ENCODE peak calls at places on chromosomes 12 and 14, in six cellular contexts. U, O, D, H, G and K are unnamed samples.

GRCh38 chr14:65471038-65471878 is 58.7 kb downstream of the FUT8 start:
- DNase-seq in U (peak; percentile 8), O (no peak), D (no peak), H (no peak), G (no peak), K (no peak)

GRCh38 chr12:71772728-71773127 is 18.1 kb downstream of the RAB21 start:
- DNase-seq in U (no peak), O (no peak), D (no peak), H (no peak), G (no peak), K (no peak)

GRCh38 chr12:124352839-124353238 is 57.9 kb downstream of the RFLNA start:
- DNase-seq in U (peak; percentile 67), O (no peak), D (no peak), H (no peak), G (no peak), K (peak; percentile 73)

GRCh38 chr12:103960567-103961227 is 5.0 kb upstream of the TDG start:
- DNase-seq in U (no peak), O (no peak), D (no peak), H (no peak), G (no peak), K (no peak)

GRCh38 chr14:50366115-50366514 is 30.6 kb downstream of the CDKL1 start:
- DNase-seq in U (no peak), O (no peak), D (no peak), H (no peak), G (no peak), K (peak; percentile 62)

GRCh38 chr14:36207500-36207899 is 31.0 kb upstream of the PTCSC3 start:
- DNase-seq in U (no peak), O (peak; percentile 41), D (no peak), H (no peak), G (no peak), K (no peak)

GRCh38 chr12:61521258-61521657 is 738.9 kb upstream of the USP15 start:
- DNase-seq in U (no peak), O (peak; percentile 68), D (no peak), H (no peak), G (no peak), K (no peak)

GRCh38 chr12:75724913-75725312 is 213.5 kb upstream of the KRR1 start:
- DNase-seq in U (no peak), O (no peak), D (peak; percentile 67), H (peak; percentile 83), G (no peak), K (no peak)

GRCh38 chr14:53692451-53693330 is 263.9 kb downstream of the BMP4 start:
- DNase-seq in U (no peak), O (no peak), D (no peak), H (no peak), G (no peak), K (no peak)

GRCh38 chr14:51638071-51638944 is 13.4 kb upstream of the FRMD6 start:
- DNase-seq in U (no peak), O (peak; percentile 83), D (no peak), H (no peak), G (no peak), K (no peak)

GRCh38 chr14:24263848-24264247 is 871 bp upstream of the TGM1 start:
- DNase-seq in U (no peak), O (no peak), D (no peak), H (no peak), G (no peak), K (no peak)

GRCh38 chr12:116222358-116222757 is 55.1 kb downstream of the MED13L start:
- DNase-seq in U (no peak), O (no peak), D (peak; percentile 90), H (peak; percentile 85), G (peak; percentile 38), K (peak; percentile 82)

GRCh38 chr12:114209852-114210251 is 196.1 kb downstream of the TBX5 start:
- DNase-seq in U (no peak), O (no peak), D (no peak), H (no peak), G (no peak), K (no peak)

GRCh38 chr12:110307372-110307771 is 26.3 kb downstream of the ATP2A2 start:
- DNase-seq in U (no peak), O (no peak), D (no peak), H (no peak), G (no peak), K (no peak)

GRCh38 chr14:24837280-24838046 is 203.5 kb upstream of the GZMB start:
- DNase-seq in U (no peak), O (no peak), D (no peak), H (no peak), G (no peak), K (no peak)

GRCh38 chr12:94704452-94704871 is 54.1 kb upstream of the TMCC3 start:
- DNase-seq in U (no peak), O (no peak), D (no peak), H (no peak), G (no peak), K (peak; percentile 51)

GRCh38 chr12:124777399-124778372 is 86.0 kb downstream of the SCARB1 start:
- DNase-seq in U (no peak), O (no peak), D (no peak), H (no peak), G (no peak), K (no peak)

GRCh38 chr14:98864211-98864610 is 407.8 kb downstream of the BCL11B start:
- DNase-seq in U (no peak), O (no peak), D (no peak), H (no peak), G (no peak), K (no peak)

GRCh38 chr12:94805749-94806148 is 155.4 kb upstream of the TMCC3 start:
- DNase-seq in U (no peak), O (no peak), D (no peak), H (no peak), G (no peak), K (no peak)

GRCh38 chr14:64705406-64706118 is 1.3 kb downstream of the PLEKHG3 start:
- DNase-seq in U (no peak), O (no peak), D (peak; percentile 80), H (no peak), G (no peak), K (no peak)

GRCh38 chr12:130765186-130765659 is 49.1 kb upstream of the RIMBP2 start:
- DNase-seq in U (peak; percentile 27), O (no peak), D (no peak), H (peak; percentile 57), G (no peak), K (no peak)

GRCh38 chr14:68910540-68910939 is 68.6 kb downstream of the ACTN1 start:
- DNase-seq in U (no peak), O (no peak), D (no peak), H (no peak), G (no peak), K (no peak)

GRCh38 chr12:114636723-114637480 is 47.1 kb downstream of the TBX3 start:
- DNase-seq in U (no peak), O (peak; percentile 72), D (no peak), H (no peak), G (no peak), K (no peak)

GRCh38 chr12:30953257-30953656 is 26.7 kb downstream of the TSPAN11 start:
- DNase-seq in U (no peak), O (no peak), D (no peak), H (no peak), G (no peak), K (no peak)

GRCh38 chr14:43898709-43899108 is 608.4 kb downstream of the FSCB start:
- DNase-seq in U (no peak), O (peak; percentile 49), D (no peak), H (no peak), G (no peak), K (no peak)

GRCh38 chr14:77645520-77646230 is 29.2 kb upstream of the SPTLC2 start:
- DNase-seq in U (no peak), O (no peak), D (no peak), H (no peak), G (no peak), K (no peak)

GRCh38 chr14:77642407-77642806 is 26.0 kb upstream of the SPTLC2 start:
- DNase-seq in U (no peak), O (no peak), D (no peak), H (no peak), G (no peak), K (no peak)

GRCh38 chr14:77641534-77642341 is 25.3 kb upstream of the SPTLC2 start:
- DNase-seq in U (no peak), O (peak; percentile 14), D (peak; percentile 89), H (no peak), G (no peak), K (peak; percentile 82)

GRCh38 chr14:77638738-77639137 is 22.3 kb upstream of the SPTLC2 start:
- DNase-seq in U (no peak), O (no peak), D (no peak), H (no peak), G (no peak), K (no peak)

GRCh38 chr14:77641207-77641533 is 24.7 kb upstream of the SPTLC2 start:
- DNase-seq in U (no peak), O (no peak), D (no peak), H (no peak), G (no peak), K (no peak)
- H3K4me3 ChIP-seq in U (peak overlapping the region; percentile 21), O (no peak overlapping the region), D (no peak overlapping the region), H (no peak overlapping the region), G (no peak overlapping the region), K (no peak overlapping the region)

GRCh38 chr12:639566-639965 is 23.7 kb downstream of the NINJ2 start:
- DNase-seq in U (no peak), O (no peak), D (no peak), H (no peak), G (no peak), K (no peak)

GRCh38 chr12:633731-634130 is 29.5 kb downstream of the NINJ2 start:
- DNase-seq in U (no peak), O (no peak), D (no peak), H (no peak), G (no peak), K (no peak)

GRCh38 chr12:639988-640387 is 23.3 kb downstream of the NINJ2 start:
- DNase-seq in U (no peak), O (no peak), D (no peak), H (no peak), G (no peak), K (no peak)

GRCh38 chr12:638948-639557 is 24.2 kb downstream of the NINJ2 start:
- DNase-seq in U (no peak), O (no peak), D (no peak), H (no peak), G (no peak), K (no peak)

DNA sequence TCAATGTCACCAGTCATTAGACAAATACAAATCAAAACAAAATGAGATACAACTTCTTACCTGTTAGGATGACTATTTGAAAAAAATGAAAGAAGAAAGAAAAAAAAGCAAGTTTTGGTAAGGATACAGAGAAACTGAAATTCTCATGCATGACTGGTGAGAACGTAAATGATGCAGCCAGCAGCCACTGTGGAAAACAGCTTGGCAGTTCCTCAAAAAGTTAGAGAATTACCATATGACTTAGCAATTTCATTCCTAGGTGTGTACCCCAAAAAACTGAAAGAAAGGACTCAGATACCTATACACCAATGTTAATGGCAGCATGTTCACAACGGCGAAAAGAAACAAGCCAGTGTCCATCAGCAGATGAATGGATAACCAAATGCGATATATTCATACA is 26.6 kb downstream of the NINJ2 start:
- DNase-seq in U (no peak), O (no peak), D (no peak), H (no peak), G (no peak), K (no peak)
- H3K4me1 ChIP-seq in U (no peaks in the 10 kb centered on the region), O (peaks cover 10% of the 10 kb centered on the region), D (peaks cover 16% of the 10 kb centered on the region), H (peaks cover 17% of the 10 kb centered on the region), G (peaks cover 24% of the 10 kb centered on the region), K (peaks cover 14% of the 10 kb centered on the region)

GRCh38 chr12:25789520-25789919 is 169.0 kb upstream of the RASSF8 start:
- DNase-seq in U (no peak), O (no peak), D (no peak), H (no peak), G (no peak), K (no peak)
- TF ChIP-seq POLR2AphosphoS5 in U (no peak), O (no peak), D (peak; percentile 24), H (no peak), G (no peak), K (no peak)

GRCh38 chr12:1553546-1553945 is 40.8 kb downstream of the FBXL14 start:
- DNase-seq in U (no peak), O (no peak), D (no peak), H (no peak), G (no peak), K (no peak)
- H3K4me3 ChIP-seq in U (no peak overlapping the region), O (no peak overlapping the region), D (no peak overlapping the region), H (no peak overlapping the region), G (no peak overlapping the region), K (no peak overlapping the region)